ENCODE peak calls at places on chromosomes 3 and 15, in ten cellular contexts. O is tibial artery; K is stimulated activated CD4-positive, alpha-beta T cell treated with anti-CD3 and anti-CD28 coated beads, Interleukin-12 subunit alpha, Interleukin-12 subunit beta, amount 100 ng/mL, for 4 hours; E is left cardiac atrium; P is caudate nucleus; L is amniotic stem cell; H is GM20000; Q is WERI-Rb-1; I is CD8-positive, alpha-beta T cell; A is neural crest cell. S is an unnamed sample.

GRCh38 chr15:73628976-73629854 is 4.0 kb downstream of the NPTN start:
- DNase-seq in Q (no peak), I (no peak), E (no peak), A (no peak), O (no peak), K (no peak), L (no peak), H (no peak), P (no peak), S (no peak)

GRCh38 chr3:172298247-172298646 is 150.0 kb downstream of the GHSR start:
- DNase-seq in H (no peak), K (no peak), Q (no peak), I (no peak), L (no peak), O (no peak), P (no peak), E (no peak), A (no peak), S (no peak)

GRCh38 chr3:142027713-142028112 is 121.6 kb downstream of the TFDP2 start:
- DNase-seq in E (no peak), L (no peak), H (peak; percentile 10), Q (no peak), I (no peak), K (no peak), A (no peak), P (no peak), O (no peak), S (no peak)

GRCh38 chr3:141261472-141262171 is 30.0 kb downstream of the PXYLP1 start:
- DNase-seq in P (no peak), Q (no peak), K (no peak), L (no peak), H (no peak), I (no peak), A (no peak), O (no peak), E (no peak), S (no peak)

GRCh38 chr3:65712156-65712555 is 326.6 kb downstream of the MAGI1 start:
- DNase-seq in Q (no peak), E (no peak), H (no peak), O (no peak), K (no peak), P (no peak), A (no peak), L (no peak), I (no peak), S (no peak)

GRCh38 chr3:72270072-72270611 is 485.2 kb upstream of the PROK2 start:
- DNase-seq in H (peak; percentile 25), O (peak; percentile 95), K (no peak), P (no peak), L (peak; percentile 80), I (no peak), Q (no peak), E (peak; percentile 91), A (no peak), S (peak; percentile 91)

GRCh38 chr15:60172147-60172546 is 168.0 kb downstream of the FOXB1 start:
- DNase-seq in A (no peak), Q (no peak), H (no peak), P (no peak), E (no peak), L (no peak), K (no peak), I (no peak), O (no peak), S (no peak)

GRCh38 chr3:32577621-32578556 is 7.2 kb upstream of the DYNC1LI1 start:
- DNase-seq in K (no peak), L (no peak), H (peak; percentile 82), O (no peak), P (no peak), I (no peak), E (no peak), Q (no peak), A (no peak), S (no peak)

GRCh38 chr3:195870442-195870841 is 37.9 kb downstream of the TNK2 start:
- DNase-seq in A (no peak), P (no peak), I (no peak), H (no peak), K (no peak), O (no peak), Q (no peak), L (no peak), E (no peak), S (peak; percentile 54)

GRCh38 chr15:100873029-100873677 is 6.5 kb upstream of the ALDH1A3 start:
- DNase-seq in L (peak; percentile 28), K (peak; percentile 29), I (no peak), O (peak; percentile 84), A (peak; percentile 56), P (no peak), Q (peak; percentile 76), E (peak; percentile 44), H (peak; percentile 83), S (no peak)

GRCh38 chr3:133983126-133983525 is 46.6 kb downstream of the SLCO2A1 start:
- DNase-seq in H (no peak), L (no peak), P (no peak), I (no peak), Q (no peak), A (no peak), K (no peak), E (peak; percentile 39), O (no peak), S (no peak)

GRCh38 chr15:77497942-77498361 is 77.3 kb downstream of the HMG20A start:
- DNase-seq in O (no peak), I (no peak), L (no peak), Q (no peak), H (no peak), E (no peak), A (no peak), K (no peak), P (no peak), S (no peak)